ENCODE peak calls at places on chromosomes 13 and 19, in five cellular contexts. N is A549, H is HepG2, A is K562, B is GM12878. V is an unnamed sample.

GRCh38 chr13:106612688-106613087 is 44.8 kb upstream of the ARGLU1 start:
- DNase-seq in H (no peak), B (no peak), N (no peak), A (no peak), V (no peak)

GRCh38 chr13:46908511-46908910 is 11.7 kb upstream of the HTR2A start:
- DNase-seq in B (no peak), H (no peak), N (no peak), A (no peak), V (no peak)

GRCh38 chr13:49821216-49821820 is 28.8 kb upstream of the KPNA3 start:
- DNase-seq in A (peak; percentile 29), N (peak; percentile 22), H (no peak), B (no peak), V (peak; percentile 23)

GRCh38 chr19:50906217-50906616 is 5.0 kb downstream of the KLK4 start:
- DNase-seq in H (peak; percentile 17), N (peak; percentile 39), B (no peak), A (peak; percentile 67), V (peak; percentile 93)

GRCh38 chr13:78139765-78140164 is 221.1 kb upstream of the EDNRB start:
- DNase-seq in A (no peak), H (no peak), N (no peak), B (no peak), V (no peak)

GRCh38 chr13:80338781-80339577 is 1.9 kb downstream of the SPRY2 start:
- DNase-seq in H (peak; percentile 23), B (no peak), N (peak; percentile 61), A (peak; percentile 63), V (peak; percentile 72)

GRCh38 chr13:102930566-102930965 is 84.7 kb downstream of the ERCC5 start:
- DNase-seq in H (no peak), A (no peak), B (peak; percentile 20), N (no peak), V (no peak)

GRCh38 chr13:73060251-73061160 is 1.7 kb downstream of the KLF5 start:
- DNase-seq in A (peak; percentile 12), H (no peak), N (no peak), B (no peak), V (no peak)

GRCh38 chr13:23770428-23770827 is 118.8 kb downstream of the MIPEP start:
- DNase-seq in B (no peak), H (no peak), A (no peak), N (no peak), V (peak; percentile 61)

GRCh38 chr13:32917504-32917903 is 98.7 kb upstream of the KL start:
- DNase-seq in N (no peak), A (no peak), B (peak; percentile 33), H (no peak), V (no peak)

GRCh38 chr19:1577090-1577928 is 9.2 kb upstream of the MEX3D start:
- DNase-seq in N (no peak), B (no peak), A (no peak), H (no peak), V (no peak)

DNA sequence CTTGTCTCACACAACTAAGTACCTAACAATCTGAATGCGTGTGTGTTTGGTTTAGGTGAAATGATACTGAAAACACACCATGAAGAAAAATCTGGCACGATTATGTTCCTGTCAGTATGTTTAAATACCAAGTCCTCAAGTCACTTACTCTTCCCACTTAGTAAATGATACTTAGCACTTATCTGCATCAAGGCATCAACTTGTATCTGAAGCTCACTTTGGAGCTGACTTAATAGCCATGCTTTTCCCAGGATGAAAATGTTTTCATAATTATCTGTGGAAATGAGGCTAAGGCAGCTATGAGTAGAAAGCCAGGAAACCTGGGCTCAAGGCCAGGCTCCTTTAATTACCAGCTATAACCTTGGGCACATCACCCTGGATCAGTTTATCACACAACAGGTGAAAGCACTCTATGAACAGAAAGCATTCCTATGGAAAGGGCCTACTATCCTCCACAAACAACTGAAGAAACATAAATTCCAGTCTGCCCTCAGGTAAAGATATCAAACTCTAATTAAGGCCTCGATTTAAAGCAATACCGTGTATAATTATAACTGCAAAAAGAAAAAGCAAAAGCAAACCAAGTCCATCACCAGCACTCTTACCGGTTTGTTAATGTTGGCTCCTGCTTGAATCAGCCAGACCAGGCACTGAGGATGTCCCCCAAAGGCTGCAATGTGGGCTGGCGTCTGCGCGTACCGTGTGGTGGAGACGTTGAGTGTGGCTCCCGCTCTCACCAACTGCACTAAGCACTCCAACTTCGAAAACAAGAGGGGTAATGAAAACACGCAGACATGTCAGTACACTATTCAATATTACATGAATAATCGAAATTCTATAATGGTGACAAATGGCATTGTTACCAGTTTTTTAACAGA is 4.6 kb downstream of the ANKRD10 start:
- DNase-seq in N (no peak), A (no peak), H (no peak), B (no peak), V (no peak)
- TF ChIP-seq JUNB in N (no peak), A (no peak), H (no peak), B (no peak), V (no peak)

GRCh38 chr19:13894552-13894951 is 11.4 kb downstream of the BRME1 start:
- DNase-seq in H (no peak), A (no peak), N (no peak), B (no peak), V (no peak)

GRCh38 chr19:13890136-13890535 is 13.2 kb downstream of the NANOS3 start:
- DNase-seq in N (no peak), H (no peak), B (no peak), A (no peak), V (no peak)

GRCh38 chr19:13896227-13896626 is 9.7 kb downstream of the BRME1 start:
- DNase-seq in A (no peak), H (no peak), N (no peak), B (no peak), V (no peak)

GRCh38 chr19:13888281-13888680 is 11.3 kb downstream of the NANOS3 start:
- DNase-seq in A (no peak), N (no peak), B (no peak), H (no peak), V (no peak)

GRCh38 chr19:13892885-13893284 is 13.0 kb downstream of the BRME1 start:
- DNase-seq in N (no peak), H (no peak), A (no peak), B (no peak), V (no peak)
- TF ChIP-seq JUNB in N (no peak), H (no peak), A (no peak), B (no peak), V (no peak)

DNA sequence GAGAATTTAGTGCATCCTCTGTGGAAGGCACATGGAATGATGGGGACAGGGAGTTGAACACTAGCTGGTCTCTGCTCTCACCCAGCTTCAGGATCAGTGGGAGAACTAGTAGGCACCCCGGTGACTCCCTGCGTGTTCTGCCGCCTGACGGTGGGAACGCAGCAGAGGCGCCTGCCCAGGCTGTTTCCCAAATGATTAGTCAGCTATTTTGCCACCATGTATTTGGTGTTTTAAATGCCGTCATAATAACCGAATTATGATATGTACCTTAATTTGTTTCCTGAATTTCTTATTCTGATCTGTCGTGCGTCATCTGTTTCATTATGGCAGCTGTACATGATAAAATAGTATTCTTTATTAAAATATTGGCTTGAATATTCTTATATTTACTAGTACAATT is 115.9 kb upstream of the GJB6 start:
- DNase-seq in N (no peak), H (no peak), B (no peak), A (no peak), V (no peak)
- TF ChIP-seq JUNB in N (no peak), H (no peak), B (no peak), A (no peak), V (no peak)

GRCh38 chr19:54302252-54302651 is 10.7 kb downstream of the LILRA5 start:
- DNase-seq in B (no peak), H (no peak), A (no peak), N (no peak), V (no peak)
- TF ChIP-seq JUNB in B (no peak), H (no peak), A (no peak), N (no peak), V (no peak)

GRCh38 chr19:3576696-3577443 is 4.1 kb downstream of the HMG20B start:
- DNase-seq in B (no peak), H (no peak), A (peak; percentile 67), N (no peak), V (peak; percentile 88)
- TF ChIP-seq JUNB in B (no peak), H (no peak), A (no peak), N (no peak), V (no peak)

DNA sequence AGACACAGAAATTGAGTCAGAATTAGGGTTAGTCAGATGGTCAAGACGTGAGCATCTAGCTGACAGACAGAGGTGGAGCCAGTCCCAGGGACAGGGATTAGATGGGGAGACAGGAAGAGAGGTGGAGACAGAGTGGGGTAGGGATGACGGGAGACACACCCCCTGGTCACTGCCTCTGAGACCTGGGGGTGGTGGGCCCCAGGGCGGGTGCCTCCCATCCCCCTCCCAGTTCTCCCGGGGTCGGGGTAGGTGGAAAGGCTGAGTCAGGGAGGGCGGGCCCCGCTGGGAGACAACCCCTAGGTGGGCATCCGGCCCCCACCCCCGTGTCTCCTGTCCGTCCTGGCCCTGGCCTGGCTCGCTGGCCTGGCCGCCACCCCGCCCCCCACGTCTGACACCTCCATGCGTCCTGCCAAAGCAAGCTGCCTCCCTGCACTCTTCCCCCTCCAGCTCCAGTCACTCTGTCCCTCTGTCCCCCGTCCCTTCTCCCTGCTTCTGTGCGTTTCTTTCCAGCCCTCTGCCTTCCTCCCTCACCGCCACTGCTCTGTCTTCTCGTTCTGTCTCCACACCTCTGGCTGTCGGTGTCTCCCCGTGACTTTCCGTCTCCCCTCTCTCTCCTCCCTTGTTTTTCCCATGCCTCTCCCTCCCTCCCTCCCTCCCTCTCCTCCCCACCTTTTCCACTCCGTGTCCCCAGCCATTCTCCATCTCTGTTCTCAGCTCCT is 15.1 kb downstream of the CCDC97 start:
- DNase-seq in B (no peak), A (peak; percentile 81), N (peak; percentile 79), H (peak; percentile 82), V (peak; percentile 79)
- TF ChIP-seq JUNB in B (no peak), A (no peak), N (no peak), H (no peak), V (no peak)

DNA sequence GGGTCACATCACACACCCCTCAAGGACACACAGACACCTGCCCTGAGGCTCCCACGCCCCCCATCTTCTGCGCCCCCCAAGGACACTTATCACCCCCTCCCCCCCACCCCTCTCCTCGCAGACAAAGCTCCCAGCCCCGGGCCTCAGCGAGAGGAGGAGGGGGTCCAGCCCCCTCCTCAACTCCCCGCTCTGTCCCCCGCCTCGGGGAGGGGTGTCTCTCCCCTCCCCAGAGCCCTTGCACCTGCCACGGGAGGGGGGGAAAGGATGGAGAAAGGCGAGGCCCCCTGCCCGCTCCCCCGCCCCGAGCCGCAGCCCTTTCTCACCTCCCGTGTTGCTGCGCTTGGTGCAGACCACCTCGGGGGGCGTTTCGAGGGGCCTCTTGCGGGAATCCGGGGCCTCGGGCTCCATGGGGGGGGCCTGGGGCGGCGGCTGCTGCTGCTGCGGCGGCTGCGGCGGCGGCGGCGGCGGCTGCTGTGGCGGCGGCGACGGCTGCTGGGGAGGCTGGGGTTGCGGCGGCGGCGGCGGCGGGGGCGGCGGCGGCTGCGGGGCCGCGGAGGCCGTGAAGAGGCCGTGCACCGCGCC is 630 bp downstream of the NOVA2 start:
- DNase-seq in B (no peak), H (no peak), A (no peak), N (no peak), V (no peak)
- TF ChIP-seq JUNB in B (no peak), H (no peak), A (no peak), N (no peak), V (no peak)

DNA sequence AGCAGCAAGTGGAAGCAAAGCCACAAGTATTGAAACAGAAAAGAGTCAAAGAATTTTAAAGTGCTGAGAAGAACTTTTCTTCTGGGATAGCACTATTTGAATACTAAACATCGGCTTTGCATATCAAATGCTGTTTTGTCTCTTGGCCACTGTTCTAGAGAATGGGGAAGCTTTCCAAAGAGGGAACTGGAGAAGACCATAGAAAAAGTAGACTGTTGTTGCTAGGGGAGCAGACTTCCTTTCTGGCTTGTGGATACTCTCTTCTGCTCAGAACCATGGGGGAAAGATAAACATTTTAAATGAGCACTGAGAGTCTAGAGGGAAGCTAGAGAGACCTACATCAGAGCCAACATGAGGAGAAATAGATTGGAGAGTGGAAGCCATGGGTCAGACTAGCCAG is 315.7 kb downstream of the KCTD12 start:
- DNase-seq in B (no peak), A (no peak), N (no peak), H (no peak), V (peak; percentile 39)
- TF ChIP-seq JUNB in B (no peak), A (no peak), N (no peak), H (no peak), V (no peak)

V was measured in GM23338.